ENCODE peak calls at places on chromosomes 7 and 10, in four cellular contexts. One of them, this sample, is unnamed.

GRCh38 chr10:131311661-131312260 is at the start of gene TCERG1L:
- DNase-seq in CD8-positive, alpha-beta T cell: no peak
- DNase-seq in astrocyte of the spinal cord: no peak
- DNase-seq in GM23338: peak
- DNase-seq in this sample: no peak

GRCh38 chr10:22911889-22912762 is 15.7 kb upstream of the ARMC3 start:
- DNase-seq in CD8-positive, alpha-beta T cell: no peak
- DNase-seq in astrocyte of the spinal cord: peak
- DNase-seq in GM23338: no peak
- DNase-seq in this sample: no peak

GRCh38 chr7:128053023-128053422 is 21.8 kb upstream of the LRRC4 start:
- DNase-seq in CD8-positive, alpha-beta T cell: no peak
- DNase-seq in astrocyte of the spinal cord: no peak
- DNase-seq in GM23338: no peak
- DNase-seq in this sample: no peak

GRCh38 chr7:158263964-158264748 is 323.5 kb downstream of the PTPRN2 start:
- DNase-seq in CD8-positive, alpha-beta T cell: no peak
- DNase-seq in astrocyte of the spinal cord: no peak
- DNase-seq in GM23338: no peak
- DNase-seq in this sample: no peak

GRCh38 chr10:69124558-69125121 is 662 bp downstream of the VPS26A start:
- DNase-seq in CD8-positive, alpha-beta T cell: peak
- DNase-seq in astrocyte of the spinal cord: peak
- DNase-seq in GM23338: peak
- DNase-seq in this sample: no peak

GRCh38 chr7:20839196-20839735 is 52.6 kb upstream of the SP8 start:
- DNase-seq in CD8-positive, alpha-beta T cell: no peak
- DNase-seq in astrocyte of the spinal cord: no peak
- DNase-seq in GM23338: no peak
- DNase-seq in this sample: no peak

GRCh38 chr10:27558612-27559020 is 54.5 kb downstream of the RAB18 start:
- DNase-seq in CD8-positive, alpha-beta T cell: peak
- DNase-seq in astrocyte of the spinal cord: peak
- DNase-seq in GM23338: peak
- DNase-seq in this sample: peak

GRCh38 chr10:131452926-131453771 is 141.6 kb upstream of the TCERG1L start:
- DNase-seq in CD8-positive, alpha-beta T cell: no peak
- DNase-seq in astrocyte of the spinal cord: no peak
- DNase-seq in GM23338: peak
- DNase-seq in this sample: no peak

GRCh38 chr10:33813871-33814270 is 479.4 kb upstream of the NRP1 start:
- DNase-seq in CD8-positive, alpha-beta T cell: no peak
- DNase-seq in astrocyte of the spinal cord: no peak
- DNase-seq in GM23338: no peak
- DNase-seq in this sample: no peak

GRCh38 chr10:43985941-43986340 is 337.3 kb upstream of the ZNF32 start:
- DNase-seq in CD8-positive, alpha-beta T cell: no peak
- DNase-seq in astrocyte of the spinal cord: no peak
- DNase-seq in GM23338: no peak
- DNase-seq in this sample: no peak

GRCh38 chr10:43138757-43139241 is 554 bp downstream of the CSGALNACT2 start:
- DNase-seq in CD8-positive, alpha-beta T cell: peak
- DNase-seq in astrocyte of the spinal cord: peak
- DNase-seq in GM23338: peak
- DNase-seq in this sample: no peak

GRCh38 chr7:12327922-12328321 is 75.7 kb downstream of the VWDE start:
- DNase-seq in CD8-positive, alpha-beta T cell: no peak
- DNase-seq in astrocyte of the spinal cord: no peak
- DNase-seq in GM23338: no peak
- DNase-seq in this sample: no peak

GRCh38 chr7:128135275-128136214 is 104.3 kb upstream of the LRRC4 start:
- DNase-seq in CD8-positive, alpha-beta T cell: peak
- DNase-seq in astrocyte of the spinal cord: peak
- DNase-seq in GM23338: peak
- DNase-seq in this sample: no peak

GRCh38 chr7:31047747-31048146 is 4.4 kb upstream of the ADCYAP1R1 start:
- DNase-seq in CD8-positive, alpha-beta T cell: no peak
- DNase-seq in astrocyte of the spinal cord: no peak
- DNase-seq in GM23338: no peak
- DNase-seq in this sample: no peak

GRCh38 chr7:106814887-106815286 is 50.2 kb upstream of the PIK3CG start:
- DNase-seq in CD8-positive, alpha-beta T cell: no peak
- DNase-seq in astrocyte of the spinal cord: no peak
- DNase-seq in GM23338: no peak
- DNase-seq in this sample: no peak

GRCh38 chr7:67758551-67758950 is 761.9 kb downstream of the TYW1 start:
- DNase-seq in CD8-positive, alpha-beta T cell: no peak
- DNase-seq in astrocyte of the spinal cord: no peak
- DNase-seq in GM23338: no peak
- DNase-seq in this sample: no peak

GRCh38 chr10:103448751-103449150 is 3.4 kb downstream of the CALHM2 start:
- DNase-seq in CD8-positive, alpha-beta T cell: no peak
- DNase-seq in astrocyte of the spinal cord: peak
- DNase-seq in GM23338: no peak
- DNase-seq in this sample: peak

GRCh38 chr7:117808273-117808868 is 64.9 kb downstream of the CTTNBP2 start:
- DNase-seq in CD8-positive, alpha-beta T cell: no peak
- DNase-seq in astrocyte of the spinal cord: peak
- DNase-seq in GM23338: no peak
- DNase-seq in this sample: no peak

GRCh38 chr10:88851706-88852105 is at the start of gene ANKRD22:
- DNase-seq in CD8-positive, alpha-beta T cell: no peak
- DNase-seq in astrocyte of the spinal cord: peak
- DNase-seq in GM23338: peak
- DNase-seq in this sample: peak

GRCh38 chr7:90771281-90771680 is 175.2 kb downstream of the CDK14 start:
- DNase-seq in CD8-positive, alpha-beta T cell: no peak
- DNase-seq in astrocyte of the spinal cord: peak
- DNase-seq in GM23338: no peak
- DNase-seq in this sample: no peak

GRCh38 chr7:117873056-117873932 is at the start of gene CTTNBP2:
- DNase-seq in CD8-positive, alpha-beta T cell: no peak
- DNase-seq in astrocyte of the spinal cord: peak
- DNase-seq in GM23338: peak
- DNase-seq in this sample: no peak

GRCh38 chr7:83985766-83986165 is 208.8 kb downstream of the SEMA3A start:
- DNase-seq in CD8-positive, alpha-beta T cell: no peak
- DNase-seq in astrocyte of the spinal cord: no peak
- DNase-seq in GM23338: no peak
- DNase-seq in this sample: no peak

GRCh38 chr10:11160982-11161554 is 143.4 kb downstream of the CELF2 start:
- DNase-seq in CD8-positive, alpha-beta T cell: no peak
- DNase-seq in astrocyte of the spinal cord: no peak
- DNase-seq in GM23338: no peak
- DNase-seq in this sample: no peak
- H3K4me3 ChIP-seq in CD8-positive, alpha-beta T cell: no peak
- H3K4me3 ChIP-seq in astrocyte of the spinal cord: no peak
- H3K4me3 ChIP-seq in GM23338: no peak
- H3K4me3 ChIP-seq in this sample: no peak

GRCh38 chr7:28362812-28363211 is 49.5 kb upstream of the CREB5 start:
- DNase-seq in CD8-positive, alpha-beta T cell: no peak
- DNase-seq in astrocyte of the spinal cord: no peak
- DNase-seq in GM23338: peak
- DNase-seq in this sample: no peak
- TF ChIP-seq CTCF in CD8-positive, alpha-beta T cell: no peak
- TF ChIP-seq CTCF in astrocyte of the spinal cord: peak
- TF ChIP-seq CTCF in GM23338: no peak
- TF ChIP-seq CTCF in this sample: no peak

GRCh38 chr7:91396-92158 is 100.8 kb upstream of the FAM20C start:
- DNase-seq in CD8-positive, alpha-beta T cell: no peak
- DNase-seq in astrocyte of the spinal cord: no peak
- DNase-seq in GM23338: no peak
- DNase-seq in this sample: no peak
- H3K4me3 ChIP-seq in CD8-positive, alpha-beta T cell: no peak
- H3K4me3 ChIP-seq in astrocyte of the spinal cord: no peak
- H3K4me3 ChIP-seq in GM23338: no peak
- H3K4me3 ChIP-seq in this sample: no peak

GRCh38 chr10:6333086-6333485 is 130.4 kb downstream of the PFKFB3 start:
- DNase-seq in CD8-positive, alpha-beta T cell: no peak
- DNase-seq in astrocyte of the spinal cord: no peak
- DNase-seq in GM23338: no peak
- DNase-seq in this sample: no peak

GRCh38 chr10:6333973-6334372 is 131.2 kb downstream of the PFKFB3 start:
- DNase-seq in CD8-positive, alpha-beta T cell: no peak
- DNase-seq in astrocyte of the spinal cord: no peak
- DNase-seq in GM23338: no peak
- DNase-seq in this sample: no peak

GRCh38 chr10:6327906-6328707 is 125.4 kb downstream of the PFKFB3 start:
- DNase-seq in CD8-positive, alpha-beta T cell: no peak
- DNase-seq in astrocyte of the spinal cord: no peak
- DNase-seq in GM23338: no peak
- DNase-seq in this sample: no peak

GRCh38 chr10:6328708-6329423 is 126.1 kb downstream of the PFKFB3 start:
- DNase-seq in CD8-positive, alpha-beta T cell: no peak
- DNase-seq in astrocyte of the spinal cord: no peak
- DNase-seq in GM23338: no peak
- DNase-seq in this sample: no peak
- TF ChIP-seq CTCF in CD8-positive, alpha-beta T cell: no peak
- TF ChIP-seq CTCF in astrocyte of the spinal cord: no peak
- TF ChIP-seq CTCF in GM23338: no peak
- TF ChIP-seq CTCF in this sample: no peak

GRCh38 chr10:63677001-63677400 is 155.8 kb downstream of the REEP3 start:
- DNase-seq in CD8-positive, alpha-beta T cell: no peak
- DNase-seq in astrocyte of the spinal cord: no peak
- DNase-seq in GM23338: no peak
- DNase-seq in this sample: no peak

GRCh38 chr10:63684257-63684936 is 163.2 kb downstream of the REEP3 start:
- DNase-seq in CD8-positive, alpha-beta T cell: no peak
- DNase-seq in astrocyte of the spinal cord: no peak
- DNase-seq in GM23338: no peak
- DNase-seq in this sample: no peak

GRCh38 chr10:63683686-63684085 is 162.5 kb downstream of the REEP3 start:
- DNase-seq in CD8-positive, alpha-beta T cell: no peak
- DNase-seq in astrocyte of the spinal cord: no peak
- DNase-seq in GM23338: no peak
- DNase-seq in this sample: no peak

GRCh38 chr10:63683223-63683622 is 162.0 kb downstream of the REEP3 start:
- DNase-seq in CD8-positive, alpha-beta T cell: no peak
- DNase-seq in astrocyte of the spinal cord: no peak
- DNase-seq in GM23338: no peak
- DNase-seq in this sample: no peak

DNA sequence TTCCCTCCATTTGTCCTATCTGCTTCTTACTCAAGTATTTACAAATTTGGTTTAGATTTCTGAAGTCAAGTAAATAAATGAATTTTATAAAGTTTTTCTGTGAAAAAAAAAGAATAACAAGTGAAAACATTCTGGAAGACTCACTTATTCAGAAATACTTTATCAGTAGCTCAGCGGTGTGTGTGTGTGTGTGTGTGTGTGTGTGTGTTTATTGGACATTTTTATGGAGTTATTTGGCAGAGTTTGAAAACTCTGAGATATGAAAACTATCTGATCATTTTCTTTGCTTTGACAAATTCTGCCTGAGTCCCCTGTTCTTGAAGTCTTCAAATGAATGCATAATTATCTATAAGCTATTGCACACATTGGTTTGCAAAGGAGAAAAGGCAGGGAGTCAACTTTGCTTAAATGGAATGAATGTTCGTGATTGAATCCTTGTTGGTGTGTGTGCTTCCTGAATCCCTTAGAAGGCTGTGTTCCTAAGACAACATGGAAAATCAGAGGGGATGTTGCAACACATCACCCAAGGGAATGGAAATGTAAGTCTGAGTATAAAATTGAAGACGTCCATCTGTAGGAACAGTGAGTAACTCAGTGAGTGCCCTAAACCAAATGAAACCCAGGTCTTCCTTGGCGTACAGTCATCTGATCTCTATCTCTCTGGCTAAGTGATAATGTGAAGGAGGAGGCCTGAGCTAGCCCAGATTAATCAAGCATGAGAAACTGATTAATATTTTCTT is 160.9 kb downstream of the REEP3 start:
- DNase-seq in CD8-positive, alpha-beta T cell: no peak
- DNase-seq in astrocyte of the spinal cord: peak
- DNase-seq in GM23338: no peak
- DNase-seq in this sample: peak
- H3K4me3 ChIP-seq in CD8-positive, alpha-beta T cell: no peak
- H3K4me3 ChIP-seq in astrocyte of the spinal cord: no peak
- H3K4me3 ChIP-seq in GM23338: no peak
- H3K4me3 ChIP-seq in this sample: no peak

GRCh38 chr7:105133986-105134655 is 120.1 kb downstream of the KMT2E start:
- DNase-seq in CD8-positive, alpha-beta T cell: no peak
- DNase-seq in astrocyte of the spinal cord: no peak
- DNase-seq in GM23338: no peak
- DNase-seq in this sample: no peak

GRCh38 chr7:105133358-105133757 is 119.4 kb downstream of the KMT2E start:
- DNase-seq in CD8-positive, alpha-beta T cell: no peak
- DNase-seq in astrocyte of the spinal cord: no peak
- DNase-seq in GM23338: no peak
- DNase-seq in this sample: no peak

GRCh38 chr7:105137898-105138297 is 123.9 kb downstream of the KMT2E start:
- DNase-seq in CD8-positive, alpha-beta T cell: no peak
- DNase-seq in astrocyte of the spinal cord: no peak
- DNase-seq in GM23338: no peak
- DNase-seq in this sample: no peak

GRCh38 chr7:105139381-105139780 is 125.4 kb downstream of the KMT2E start:
- DNase-seq in CD8-positive, alpha-beta T cell: no peak
- DNase-seq in astrocyte of the spinal cord: no peak
- DNase-seq in GM23338: no peak
- DNase-seq in this sample: no peak

GRCh38 chr7:105136221-105136620 is 122.2 kb downstream of the KMT2E start:
- DNase-seq in CD8-positive, alpha-beta T cell: no peak
- DNase-seq in astrocyte of the spinal cord: no peak
- DNase-seq in GM23338: peak
- DNase-seq in this sample: no peak
- TF ChIP-seq CTCF in CD8-positive, alpha-beta T cell: no peak
- TF ChIP-seq CTCF in astrocyte of the spinal cord: no peak
- TF ChIP-seq CTCF in GM23338: no peak
- TF ChIP-seq CTCF in this sample: no peak

DNA sequence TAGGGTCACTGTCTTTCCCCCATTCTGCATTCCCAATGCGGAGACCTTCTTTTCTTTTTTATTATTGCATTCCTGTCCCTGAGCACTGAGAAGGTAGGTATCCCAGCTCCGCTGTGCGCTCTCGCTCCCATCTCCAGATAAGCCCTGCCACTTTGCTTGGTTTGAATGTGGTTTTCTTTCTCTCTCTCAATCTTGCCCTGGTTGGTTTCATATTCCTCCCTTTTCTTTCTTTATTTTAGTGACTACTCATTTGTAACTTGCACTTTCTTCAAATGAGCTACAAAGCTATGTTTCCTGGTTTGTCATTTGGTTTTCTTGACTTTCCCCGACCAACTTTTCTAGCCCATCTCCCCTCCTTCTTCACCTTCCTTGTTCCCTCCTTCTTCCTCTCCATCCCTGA is 29.0 kb upstream of the HSPB1 start:
- DNase-seq in CD8-positive, alpha-beta T cell: no peak
- DNase-seq in astrocyte of the spinal cord: no peak
- DNase-seq in GM23338: no peak
- DNase-seq in this sample: no peak
- H3K4me3 ChIP-seq in CD8-positive, alpha-beta T cell: no peak
- H3K4me3 ChIP-seq in astrocyte of the spinal cord: no peak
- H3K4me3 ChIP-seq in GM23338: peak
- H3K4me3 ChIP-seq in this sample: no peak

This sample was measured in kidney epithelial cell.